ENCODE peak calls at places on chromosomes 12 and 14, in five cellular contexts. I, U, N, F and R are unnamed samples.

GRCh38 chr12:106769078-106769477 is 5.4 kb upstream of the RIC8B start:
- ATAC-seq in N (no peak), I (no peak), U (no peak), F (no peak), R (no peak)

GRCh38 chr12:48618541-48618940 is 48.7 kb upstream of the LALBA start:
- ATAC-seq in N (peak), F (peak), I (peak), U (peak), R (no peak)

GRCh38 chr12:124311292-124312109 is 16.6 kb downstream of the RFLNA start:
- ATAC-seq in F (no peak), N (no peak), U (no peak), I (no peak), R (no peak)

GRCh38 chr12:7130791-7131501 is 775 bp downstream of the CLSTN3 start:
- ATAC-seq in F (peak), I (peak), U (peak), N (peak), R (peak)

GRCh38 chr14:68230941-68231717 is 411.6 kb downstream of the RAD51B start:
- ATAC-seq in N (no peak), I (no peak), U (no peak), F (no peak), R (no peak)

GRCh38 chr12:104588048-104588942 is 131.5 kb downstream of the CHST11 start:
- ATAC-seq in U (no peak), F (no peak), N (no peak), I (no peak), R (no peak)

GRCh38 chr14:51895425-51895824 is 35.0 kb downstream of the GNG2 start:
- ATAC-seq in U (no peak), N (no peak), F (no peak), I (peak), R (no peak)

GRCh38 chr12:45909041-45909713 is 81.2 kb downstream of the SCAF11 start:
- ATAC-seq in N (no peak), I (no peak), F (no peak), U (no peak), R (no peak)

GRCh38 chr12:25387136-25388050 is 136.7 kb upstream of the KRAS start:
- ATAC-seq in I (peak), F (peak), U (peak), N (peak), R (peak)